ENCODE peak calls at places on chromosomes 1 and 21, in nine cellular contexts. One of them, this sample, is unnamed.

GRCh38 chr21:15992171-15992570 is 262.4 kb downstream of the USP25 start:
- DNase-seq in CD8-positive, alpha-beta memory T cell: no peak
- DNase-seq in mammary epithelial cell: no peak
- DNase-seq in thoracic aorta: no peak
- DNase-seq in PC-9: no peak
- DNase-seq in transverse colon: no peak
- DNase-seq in endodermal cell: no peak
- DNase-seq in dorsolateral prefrontal cortex: no peak
- DNase-seq in mesendoderm: no peak
- DNase-seq in this sample: no peak

GRCh38 chr1:113783254-113784103 is 24.2 kb upstream of the PHTF1 start:
- DNase-seq in CD8-positive, alpha-beta memory T cell: peak; percentile 71
- DNase-seq in mammary epithelial cell: peak; percentile 12
- DNase-seq in thoracic aorta: no peak
- DNase-seq in PC-9: no peak
- DNase-seq in transverse colon: peak; percentile 44
- DNase-seq in endodermal cell: no peak
- DNase-seq in dorsolateral prefrontal cortex: no peak
- DNase-seq in mesendoderm: peak; percentile 10
- DNase-seq in this sample: no peak

GRCh38 chr1:93878501-93878888 is 511 bp downstream of the DNTTIP2 start:
- DNase-seq in CD8-positive, alpha-beta memory T cell: no peak
- DNase-seq in mammary epithelial cell: peak; percentile 68
- DNase-seq in thoracic aorta: no peak
- DNase-seq in PC-9: peak; percentile 80
- DNase-seq in transverse colon: peak; percentile 63
- DNase-seq in endodermal cell: no peak
- DNase-seq in dorsolateral prefrontal cortex: peak; percentile 39
- DNase-seq in mesendoderm: peak; percentile 63
- DNase-seq in this sample: no peak

GRCh38 chr1:218299416-218299815 is 14.3 kb downstream of the RRP15 start:
- DNase-seq in CD8-positive, alpha-beta memory T cell: no peak
- DNase-seq in mammary epithelial cell: peak; percentile 32
- DNase-seq in thoracic aorta: no peak
- DNase-seq in PC-9: peak; percentile 37
- DNase-seq in transverse colon: no peak
- DNase-seq in endodermal cell: no peak
- DNase-seq in dorsolateral prefrontal cortex: no peak
- DNase-seq in mesendoderm: peak; percentile 54
- DNase-seq in this sample: peak; percentile 51

GRCh38 chr1:228072658-228073043 is 9.9 kb upstream of the ARF1 start:
- DNase-seq in CD8-positive, alpha-beta memory T cell: no peak
- DNase-seq in mammary epithelial cell: no peak
- DNase-seq in thoracic aorta: no peak
- DNase-seq in PC-9: no peak
- DNase-seq in transverse colon: no peak
- DNase-seq in endodermal cell: no peak
- DNase-seq in dorsolateral prefrontal cortex: no peak
- DNase-seq in mesendoderm: no peak
- DNase-seq in this sample: no peak

GRCh38 chr1:223639333-223639749 is 26.2 kb downstream of the CAPN8 start:
- DNase-seq in CD8-positive, alpha-beta memory T cell: no peak
- DNase-seq in mammary epithelial cell: peak; percentile 31
- DNase-seq in thoracic aorta: no peak
- DNase-seq in PC-9: peak; percentile 94
- DNase-seq in transverse colon: no peak
- DNase-seq in endodermal cell: no peak
- DNase-seq in dorsolateral prefrontal cortex: no peak
- DNase-seq in mesendoderm: no peak
- DNase-seq in this sample: no peak

GRCh38 chr1:3491291-3492246 is 37.1 kb downstream of the ARHGEF16 start:
- DNase-seq in CD8-positive, alpha-beta memory T cell: peak; percentile 80
- DNase-seq in mammary epithelial cell: peak; percentile 35
- DNase-seq in thoracic aorta: peak; percentile 19
- DNase-seq in PC-9: no peak
- DNase-seq in transverse colon: peak; percentile 80
- DNase-seq in endodermal cell: peak; percentile 94
- DNase-seq in dorsolateral prefrontal cortex: peak; percentile 70
- DNase-seq in mesendoderm: peak; percentile 66
- DNase-seq in this sample: no peak

GRCh38 chr1:18414321-18414720 is 66.4 kb upstream of the KLHDC7A start:
- DNase-seq in CD8-positive, alpha-beta memory T cell: no peak
- DNase-seq in mammary epithelial cell: no peak
- DNase-seq in thoracic aorta: no peak
- DNase-seq in PC-9: peak; percentile 70
- DNase-seq in transverse colon: peak; percentile 18
- DNase-seq in endodermal cell: no peak
- DNase-seq in dorsolateral prefrontal cortex: no peak
- DNase-seq in mesendoderm: no peak
- DNase-seq in this sample: no peak

GRCh38 chr1:43587594-43587993 is 56.9 kb downstream of the PTPRF start:
- DNase-seq in CD8-positive, alpha-beta memory T cell: no peak
- DNase-seq in mammary epithelial cell: peak; percentile 66
- DNase-seq in thoracic aorta: no peak
- DNase-seq in PC-9: peak; percentile 17
- DNase-seq in transverse colon: no peak
- DNase-seq in endodermal cell: no peak
- DNase-seq in dorsolateral prefrontal cortex: no peak
- DNase-seq in mesendoderm: no peak
- DNase-seq in this sample: peak; percentile 18

GRCh38 chr21:35401476-35401875 is 352.4 kb upstream of the RUNX1 start:
- DNase-seq in CD8-positive, alpha-beta memory T cell: no peak
- DNase-seq in mammary epithelial cell: no peak
- DNase-seq in thoracic aorta: no peak
- DNase-seq in PC-9: no peak
- DNase-seq in transverse colon: no peak
- DNase-seq in endodermal cell: no peak
- DNase-seq in dorsolateral prefrontal cortex: no peak
- DNase-seq in mesendoderm: peak; percentile 81
- DNase-seq in this sample: no peak

GRCh38 chr1:14599787-14600186 is 1.3 kb downstream of the KAZN start:
- DNase-seq in CD8-positive, alpha-beta memory T cell: no peak
- DNase-seq in mammary epithelial cell: no peak
- DNase-seq in thoracic aorta: no peak
- DNase-seq in PC-9: no peak
- DNase-seq in transverse colon: no peak
- DNase-seq in endodermal cell: no peak
- DNase-seq in dorsolateral prefrontal cortex: no peak
- DNase-seq in mesendoderm: no peak
- DNase-seq in this sample: no peak

GRCh38 chr1:219385786-219386427 is 212.2 kb downstream of the LYPLAL1 start:
- DNase-seq in CD8-positive, alpha-beta memory T cell: no peak
- DNase-seq in mammary epithelial cell: peak; percentile 48
- DNase-seq in thoracic aorta: no peak
- DNase-seq in PC-9: peak; percentile 43
- DNase-seq in transverse colon: no peak
- DNase-seq in endodermal cell: peak; percentile 89
- DNase-seq in dorsolateral prefrontal cortex: peak; percentile 15
- DNase-seq in mesendoderm: peak; percentile 76
- DNase-seq in this sample: no peak

GRCh38 chr1:239700667-239701066 is 314.3 kb downstream of the CHRM3 start:
- DNase-seq in CD8-positive, alpha-beta memory T cell: no peak
- DNase-seq in mammary epithelial cell: no peak
- DNase-seq in thoracic aorta: no peak
- DNase-seq in PC-9: no peak
- DNase-seq in transverse colon: no peak
- DNase-seq in endodermal cell: no peak
- DNase-seq in dorsolateral prefrontal cortex: no peak
- DNase-seq in mesendoderm: no peak
- DNase-seq in this sample: no peak

DNA sequence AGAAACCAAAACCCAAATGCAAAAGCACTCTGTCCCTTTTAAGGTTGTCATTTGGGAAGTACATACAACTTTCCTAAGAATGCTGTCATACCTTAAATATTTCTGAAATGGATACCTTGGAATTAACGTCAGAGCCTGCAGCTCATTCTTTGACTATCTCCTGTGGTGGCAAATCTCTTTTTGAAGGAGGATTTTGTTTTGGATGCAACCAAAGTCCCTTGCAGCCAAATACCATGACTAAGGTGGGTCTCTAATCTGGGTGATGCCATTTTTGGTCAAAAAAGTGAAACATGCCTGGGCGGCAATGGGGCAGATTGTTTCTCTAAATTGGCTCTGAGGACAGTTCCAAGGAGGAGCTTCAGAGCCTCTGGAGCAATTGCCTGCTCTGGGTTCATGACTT is 25.3 kb downstream of the ADAMTS1 start:
- DNase-seq in CD8-positive, alpha-beta memory T cell: no peak
- DNase-seq in mammary epithelial cell: no peak
- DNase-seq in thoracic aorta: no peak
- DNase-seq in PC-9: no peak
- DNase-seq in transverse colon: no peak
- DNase-seq in endodermal cell: no peak
- DNase-seq in dorsolateral prefrontal cortex: no peak
- DNase-seq in mesendoderm: peak; percentile 81
- DNase-seq in this sample: no peak
- H3K27ac ChIP-seq in CD8-positive, alpha-beta memory T cell: no peak overlapping the region
- H3K27ac ChIP-seq in mammary epithelial cell: no peak overlapping the region
- H3K27ac ChIP-seq in thoracic aorta: no peak overlapping the region
- H3K27ac ChIP-seq in PC-9: no peak overlapping the region
- H3K27ac ChIP-seq in transverse colon: no peak overlapping the region
- H3K27ac ChIP-seq in endodermal cell: no peak overlapping the region
- H3K27ac ChIP-seq in dorsolateral prefrontal cortex: no peak overlapping the region
- H3K27ac ChIP-seq in mesendoderm: no peak overlapping the region
- H3K27ac ChIP-seq in this sample: no peak overlapping the region

DNA sequence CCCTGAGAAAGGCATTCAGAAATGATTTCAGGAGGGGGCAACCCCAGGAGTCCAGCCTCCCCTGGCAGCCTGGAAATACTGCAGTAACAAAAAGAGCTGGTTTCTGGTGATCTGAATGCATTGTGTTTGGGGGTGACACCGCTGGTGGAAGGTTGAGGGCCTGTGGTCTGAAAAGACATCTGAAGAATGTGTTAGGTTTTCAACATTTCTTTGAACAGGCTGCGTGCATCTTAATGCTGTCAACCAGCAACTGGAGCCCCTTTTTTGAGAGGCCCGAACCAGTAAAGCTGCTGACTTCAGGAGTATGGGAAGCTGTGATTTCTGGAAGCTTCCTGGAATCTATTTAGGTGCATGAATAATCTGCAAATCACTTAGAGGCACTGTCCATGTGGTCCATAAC is 17.1 kb downstream of the ATP5PO start:
- DNase-seq in CD8-positive, alpha-beta memory T cell: no peak
- DNase-seq in mammary epithelial cell: no peak
- DNase-seq in thoracic aorta: no peak
- DNase-seq in PC-9: no peak
- DNase-seq in transverse colon: no peak
- DNase-seq in endodermal cell: no peak
- DNase-seq in dorsolateral prefrontal cortex: no peak
- DNase-seq in mesendoderm: no peak
- DNase-seq in this sample: no peak
- H3K27ac ChIP-seq in CD8-positive, alpha-beta memory T cell: no peak overlapping the region
- H3K27ac ChIP-seq in mammary epithelial cell: no peak overlapping the region
- H3K27ac ChIP-seq in thoracic aorta: peak overlapping the region; percentile 86
- H3K27ac ChIP-seq in PC-9: no peak overlapping the region
- H3K27ac ChIP-seq in transverse colon: no peak overlapping the region
- H3K27ac ChIP-seq in endodermal cell: no peak overlapping the region
- H3K27ac ChIP-seq in dorsolateral prefrontal cortex: peak overlapping the region; percentile 17
- H3K27ac ChIP-seq in mesendoderm: no peak overlapping the region
- H3K27ac ChIP-seq in this sample: peak overlapping the region; percentile 71

DNA sequence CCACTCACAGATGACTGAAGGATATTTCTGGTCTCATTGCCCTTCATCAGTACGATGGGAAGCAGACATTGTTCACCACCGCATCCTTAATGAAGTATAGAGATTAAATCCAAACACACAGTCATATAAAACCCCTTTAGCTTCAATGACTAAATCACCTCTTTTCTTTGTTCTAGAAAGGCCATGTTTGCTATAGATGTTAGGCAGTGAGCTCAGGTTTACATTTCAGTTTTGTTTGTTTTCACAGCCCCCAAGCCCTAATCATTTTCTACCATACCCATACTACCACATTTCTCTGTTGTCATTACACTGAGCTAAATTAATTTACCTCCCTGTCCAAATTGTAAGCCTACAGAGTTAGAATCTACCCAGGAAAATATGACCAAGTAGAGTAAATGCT is 385.1 kb downstream of the NTNG1 start:
- DNase-seq in CD8-positive, alpha-beta memory T cell: no peak
- DNase-seq in mammary epithelial cell: no peak
- DNase-seq in thoracic aorta: no peak
- DNase-seq in PC-9: no peak
- DNase-seq in transverse colon: no peak
- DNase-seq in endodermal cell: no peak
- DNase-seq in dorsolateral prefrontal cortex: no peak
- DNase-seq in mesendoderm: no peak
- DNase-seq in this sample: no peak
- H3K27ac ChIP-seq in CD8-positive, alpha-beta memory T cell: no peak overlapping the region
- H3K27ac ChIP-seq in mammary epithelial cell: no peak overlapping the region
- H3K27ac ChIP-seq in thoracic aorta: no peak overlapping the region
- H3K27ac ChIP-seq in PC-9: no peak overlapping the region
- H3K27ac ChIP-seq in transverse colon: no peak overlapping the region
- H3K27ac ChIP-seq in endodermal cell: no peak overlapping the region
- H3K27ac ChIP-seq in dorsolateral prefrontal cortex: no peak overlapping the region
- H3K27ac ChIP-seq in mesendoderm: no peak overlapping the region
- H3K27ac ChIP-seq in this sample: no peak overlapping the region

GRCh38 chr1:192913683-192914082 is 104.8 kb downstream of the RGS2 start:
- DNase-seq in CD8-positive, alpha-beta memory T cell: no peak
- DNase-seq in mammary epithelial cell: peak; percentile 69
- DNase-seq in thoracic aorta: no peak
- DNase-seq in PC-9: no peak
- DNase-seq in transverse colon: no peak
- DNase-seq in endodermal cell: no peak
- DNase-seq in dorsolateral prefrontal cortex: no peak
- DNase-seq in mesendoderm: no peak
- DNase-seq in this sample: no peak
- H3K27ac ChIP-seq in CD8-positive, alpha-beta memory T cell: no peak overlapping the region
- H3K27ac ChIP-seq in mammary epithelial cell: no peak overlapping the region
- H3K27ac ChIP-seq in thoracic aorta: no peak overlapping the region
- H3K27ac ChIP-seq in PC-9: no peak overlapping the region
- H3K27ac ChIP-seq in transverse colon: peak overlapping the region; percentile 74
- H3K27ac ChIP-seq in endodermal cell: no peak overlapping the region
- H3K27ac ChIP-seq in dorsolateral prefrontal cortex: no peak overlapping the region
- H3K27ac ChIP-seq in mesendoderm: no peak overlapping the region
- H3K27ac ChIP-seq in this sample: no peak overlapping the region